ENCODE peak calls at places on chromosomes 6 and 20, in ten cellular contexts. A is suprapubic skin, T is A549, M is astrocyte of the spinal cord, B is heart right ventricle, W is Caco-2, Y is ascending aorta, J is fibroblast of pulmonary artery, G is fibroblast of lung, K is cardiac muscle cell. H is an unnamed sample.

GRCh38 chr6:107576852-107577251 is 86.9 kb downstream of the SOBP start:
- DNase-seq in A (no peak), T (no peak), M (peak), B (no peak), W (no peak), Y (no peak), J (peak), G (peak), K (peak), H (no peak)

GRCh38 chr6:134447883-134448387 is 130.0 kb upstream of the SGK1 start:
- DNase-seq in A (no peak), T (no peak), M (peak), B (no peak), W (no peak), Y (no peak), J (peak), G (peak), K (peak), H (no peak)

GRCh38 chr20:58017237-58017969 is 211.1 kb downstream of the ANKRD60 start:
- DNase-seq in A (peak), T (peak), M (peak), B (no peak), W (peak), Y (peak), J (no peak), G (no peak), K (no peak), H (no peak)

GRCh38 chr20:31548823-31549512 is 34.7 kb downstream of the HM13 start:
- DNase-seq in A (no peak), T (no peak), M (no peak), B (no peak), W (no peak), Y (no peak), J (no peak), G (no peak), K (no peak), H (no peak)

GRCh38 chr20:52190437-52191131 is 995 bp downstream of the ZFP64 start:
- DNase-seq in A (no peak), T (peak), M (peak), B (peak), W (peak), Y (no peak), J (peak), G (peak), K (peak), H (no peak)

GRCh38 chr20:36974660-36975059 is 23.2 kb upstream of the SAMHD1 start:
- DNase-seq in A (no peak), T (no peak), M (no peak), B (no peak), W (no peak), Y (no peak), J (no peak), G (no peak), K (no peak), H (no peak)

GRCh38 chr6:17413313-17413750 is 19.9 kb downstream of the CAP2 start:
- DNase-seq in A (no peak), T (no peak), M (peak), B (no peak), W (no peak), Y (no peak), J (peak), G (peak), K (peak), H (no peak)

GRCh38 chr20:60055740-60056139 is 97.5 kb downstream of the CDH26 start:
- DNase-seq in A (no peak), T (no peak), M (no peak), B (peak), W (peak), Y (peak), J (no peak), G (no peak), K (peak), H (no peak)

GRCh38 chr6:130178692-130179091 is 44.1 kb downstream of the SAMD3 start:
- DNase-seq in A (no peak), T (peak), M (peak), B (no peak), W (peak), Y (no peak), J (peak), G (peak), K (peak), H (no peak)

GRCh38 chr20:39041067-39041466 is 78.9 kb downstream of the DHX35 start:
- DNase-seq in A (no peak), T (no peak), M (no peak), B (no peak), W (peak), Y (no peak), J (no peak), G (no peak), K (no peak), H (no peak)

GRCh38 chr6:78832091-78832808 is 35.1 kb upstream of the IRAK1BP1 start:
- DNase-seq in A (no peak), T (no peak), M (peak), B (no peak), W (no peak), Y (no peak), J (peak), G (no peak), K (peak), H (no peak)

GRCh38 chr20:63009044-63009961 is 2.5 kb upstream of the BHLHE23 start:
- DNase-seq in A (no peak), T (peak), M (peak), B (peak), W (peak), Y (peak), J (peak), G (peak), K (peak), H (peak)

GRCh38 chr20:6855074-6855473 is 87.6 kb downstream of the BMP2 start:
- DNase-seq in A (no peak), T (no peak), M (no peak), B (no peak), W (no peak), Y (no peak), J (no peak), G (no peak), K (no peak), H (no peak)

GRCh38 chr6:133945158-133945557 is 7.9 kb upstream of the TBPL1 start:
- DNase-seq in A (no peak), T (no peak), M (no peak), B (no peak), W (no peak), Y (no peak), J (peak), G (no peak), K (peak), H (no peak)

GRCh38 chr6:108309844-108310243 is 15.0 kb downstream of the AFG1L start:
- DNase-seq in A (no peak), T (no peak), M (no peak), B (no peak), W (no peak), Y (no peak), J (no peak), G (no peak), K (no peak), H (no peak)

GRCh38 chr6:166308769-166309589 is 787 bp upstream of the PRR18 start:
- DNase-seq in A (no peak), T (no peak), M (no peak), B (no peak), W (no peak), Y (no peak), J (no peak), G (no peak), K (no peak), H (no peak)

GRCh38 chr6:72704979-72705378 is 83.1 kb downstream of the KCNQ5 start:
- DNase-seq in A (no peak), T (no peak), M (no peak), B (no peak), W (no peak), Y (no peak), J (peak), G (no peak), K (peak), H (no peak)

GRCh38 chr20:50733644-50734349 is 2.4 kb downstream of the PARD6B start:
- DNase-seq in A (no peak), T (no peak), M (no peak), B (no peak), W (no peak), Y (no peak), J (no peak), G (no peak), K (no peak), H (no peak)

GRCh38 chr6:123415844-123416468 is 220.8 kb downstream of the TRDN start:
- DNase-seq in A (no peak), T (peak), M (peak), B (peak), W (peak), Y (peak), J (peak), G (peak), K (peak), H (no peak)

GRCh38 chr6:79307321-79308036 is 73.0 kb upstream of the HMGN3 start:
- DNase-seq in A (no peak), T (no peak), M (no peak), B (no peak), W (no peak), Y (no peak), J (peak), G (no peak), K (no peak), H (no peak)

GRCh38 chr20:54257090-54257816 is 49.4 kb downstream of the PFDN4 start:
- DNase-seq in A (no peak), T (no peak), M (peak), B (no peak), W (no peak), Y (no peak), J (peak), G (peak), K (peak), H (no peak)

GRCh38 chr20:4961746-4962145 is 39.6 kb downstream of the SLC23A2 start:
- DNase-seq in A (no peak), T (no peak), M (peak), B (peak), W (peak), Y (no peak), J (peak), G (peak), K (peak), H (no peak)

GRCh38 chr20:6075428-6076219 is 21.8 kb upstream of the LRRN4 start:
- DNase-seq in A (peak), T (no peak), M (peak), B (peak), W (no peak), Y (no peak), J (peak), G (peak), K (peak), H (no peak)

GRCh38 chr20:17501701-17502100 is 29.5 kb downstream of the BFSP1 start:
- DNase-seq in A (peak), T (no peak), M (no peak), B (no peak), W (no peak), Y (no peak), J (no peak), G (no peak), K (no peak), H (no peak)

GRCh38 chr6:89986650-89987074 is 92.4 kb downstream of the GJA10 start:
- DNase-seq in A (no peak), T (no peak), M (peak), B (no peak), W (no peak), Y (no peak), J (peak), G (peak), K (peak), H (no peak)

GRCh38 chr20:54284928-54285704 is 77.2 kb downstream of the PFDN4 start:
- DNase-seq in A (no peak), T (no peak), M (peak), B (no peak), W (no peak), Y (no peak), J (peak), G (no peak), K (no peak), H (no peak)

GRCh38 chr6:100664274-100665040 is 199.7 kb upstream of the SIM1 start:
- DNase-seq in A (no peak), T (no peak), M (peak), B (no peak), W (no peak), Y (no peak), J (peak), G (peak), K (peak), H (no peak)

GRCh38 chr6:21998539-21998938 is 298.3 kb downstream of the PRL start:
- DNase-seq in A (no peak), T (no peak), M (no peak), B (no peak), W (no peak), Y (no peak), J (no peak), G (no peak), K (no peak), H (no peak)

GRCh38 chr20:13261460-13262301 is 40.6 kb downstream of the ISM1 start:
- DNase-seq in A (no peak), T (peak), M (peak), B (peak), W (peak), Y (no peak), J (peak), G (peak), K (peak), H (no peak)

GRCh38 chr6:166852484-166852975 is 103.8 kb downstream of the RNASET2 start:
- DNase-seq in A (no peak), T (no peak), M (no peak), B (no peak), W (no peak), Y (no peak), J (no peak), G (no peak), K (no peak), H (no peak)

GRCh38 chr20:44552950-44553908 is 29.1 kb upstream of the PKIG start:
- DNase-seq in A (no peak), T (no peak), M (peak), B (no peak), W (no peak), Y (no peak), J (peak), G (peak), K (peak), H (no peak)

GRCh38 chr6:119096683-119097310 is 18.3 kb upstream of the FAM184A start:
- DNase-seq in A (peak), T (no peak), M (peak), B (peak), W (no peak), Y (no peak), J (peak), G (peak), K (peak), H (no peak)

GRCh38 chr6:135853227-135853626 is 1.7 kb downstream of the PDE7B start:
- DNase-seq in A (no peak), T (no peak), M (peak), B (no peak), W (no peak), Y (no peak), J (peak), G (peak), K (peak), H (no peak)
- TF ChIP-seq CTCF in A (no peak), T (no peak), M (peak), B (no peak), W (no peak), Y (no peak), J (peak), G (no peak), K (peak), H (no peak)

GRCh38 chr6:42493914-42494539 is 42.3 kb upstream of the TRERF1 start:
- DNase-seq in A (no peak), T (no peak), M (no peak), B (no peak), W (no peak), Y (no peak), J (no peak), G (no peak), K (no peak), H (no peak)
- TF ChIP-seq CTCF in A (no peak), T (no peak), M (no peak), B (no peak), W (no peak), Y (no peak), J (no peak), G (no peak), K (no peak), H (no peak)

GRCh38 chr6:149717588-149718458 is at the start of gene LATS1:
- DNase-seq in A (peak), T (peak), M (peak), B (peak), W (peak), Y (peak), J (peak), G (peak), K (peak), H (peak)
- TF ChIP-seq CTCF in A (no peak), T (no peak), M (no peak), B (no peak), W (no peak), Y (no peak), J (no peak), G (no peak), K (no peak), H (no peak)

GRCh38 chr6:34982424-34982852 is 93.4 kb downstream of the ANKS1A start:
- DNase-seq in A (no peak), T (peak), M (peak), B (no peak), W (no peak), Y (no peak), J (peak), G (peak), K (peak), H (no peak)
- TF ChIP-seq CTCF in A (no peak), T (peak), M (peak), B (peak), W (no peak), Y (peak), J (peak), G (peak), K (peak), H (no peak)

GRCh38 chr6:35056952-35057351 is 84.2 kb downstream of the TCP11 start:
- DNase-seq in A (no peak), T (no peak), M (no peak), B (no peak), W (no peak), Y (no peak), J (no peak), G (no peak), K (no peak), H (no peak)

GRCh38 chr6:35058827-35059522 is 82.2 kb downstream of the TCP11 start:
- DNase-seq in A (no peak), T (no peak), M (no peak), B (no peak), W (no peak), Y (no peak), J (no peak), G (no peak), K (no peak), H (no peak)

GRCh38 chr6:35055906-35056305 is 85.2 kb downstream of the TCP11 start:
- DNase-seq in A (no peak), T (no peak), M (no peak), B (no peak), W (no peak), Y (no peak), J (no peak), G (no peak), K (no peak), H (no peak)

GRCh38 chr6:35058041-35058675 is 83.0 kb downstream of the TCP11 start:
- DNase-seq in A (no peak), T (no peak), M (no peak), B (peak), W (no peak), Y (no peak), J (no peak), G (no peak), K (no peak), H (no peak)

DNA sequence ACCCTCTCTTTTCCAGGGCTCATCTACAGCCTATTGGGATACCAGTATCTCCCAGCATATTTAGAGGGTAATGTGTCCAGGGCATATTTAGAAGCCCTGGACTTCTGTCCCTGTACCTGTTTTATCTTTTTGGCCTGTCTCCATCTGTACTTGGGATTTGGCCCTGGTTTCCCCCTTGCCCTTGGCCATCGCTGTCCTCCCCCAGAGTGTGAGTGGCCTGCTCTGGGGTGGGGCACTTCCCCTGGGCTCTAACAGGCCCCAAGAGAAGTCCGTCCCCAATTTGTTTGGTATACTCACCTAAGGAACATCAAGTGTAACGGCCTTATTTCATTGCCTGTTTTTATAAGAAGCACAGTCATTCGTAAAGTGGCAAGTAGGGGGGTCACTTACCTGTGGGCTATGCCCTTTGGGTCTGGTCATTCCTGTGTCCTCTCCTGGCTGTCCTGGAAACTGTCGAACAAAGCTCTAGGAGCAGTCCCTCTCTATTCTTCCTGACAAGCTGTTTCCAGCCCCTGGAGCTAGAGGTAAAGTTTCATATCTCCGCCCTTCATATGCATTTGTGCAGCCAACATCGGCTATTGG is 83.6 kb downstream of the TCP11 start:
- DNase-seq in A (no peak), T (no peak), M (no peak), B (no peak), W (no peak), Y (no peak), J (no peak), G (no peak), K (no peak), H (no peak)
- TF ChIP-seq CTCF in A (no peak), T (no peak), M (no peak), B (no peak), W (no peak), Y (no peak), J (no peak), G (no peak), K (no peak), H (no peak)

DNA sequence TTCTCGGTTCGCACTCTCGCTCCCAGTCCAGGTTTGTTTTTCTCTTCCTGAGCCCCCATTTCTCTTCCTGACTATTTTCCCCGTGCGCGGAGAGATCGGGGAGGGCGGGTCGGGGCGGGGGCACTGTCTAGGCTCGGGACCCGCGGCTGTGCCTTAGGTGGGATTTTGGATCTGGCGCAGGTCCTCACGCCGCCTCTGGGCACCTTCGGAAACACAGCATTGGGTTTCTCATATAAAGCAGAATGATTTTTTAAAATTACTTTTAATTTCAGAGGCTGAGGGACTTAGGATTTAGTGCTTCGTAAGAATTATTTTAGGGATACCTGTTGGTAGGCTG is 324 bp downstream of the STX11 start:
- DNase-seq in A (no peak), T (peak), M (peak), B (no peak), W (no peak), Y (peak), J (peak), G (peak), K (no peak), H (no peak)
- TF ChIP-seq CTCF in A (no peak), T (no peak), M (peak), B (peak), W (peak), Y (peak), J (peak), G (peak), K (peak), H (no peak)

GRCh38 chr6:128487055-128487454 is 33.3 kb downstream of the PTPRK start:
- DNase-seq in A (no peak), T (no peak), M (no peak), B (no peak), W (no peak), Y (no peak), J (no peak), G (no peak), K (no peak), H (no peak)
- TF ChIP-seq CTCF in A (no peak), T (no peak), M (peak), B (no peak), W (peak), Y (no peak), J (peak), G (peak), K (peak), H (no peak)

GRCh38 chr6:163406320-163406719 is 8.2 kb upstream of the QKI start:
- DNase-seq in A (no peak), T (no peak), M (no peak), B (no peak), W (no peak), Y (no peak), J (no peak), G (no peak), K (no peak), H (no peak)

GRCh38 chr6:163406830-163407229 is 7.7 kb upstream of the QKI start:
- DNase-seq in A (no peak), T (no peak), M (no peak), B (no peak), W (no peak), Y (no peak), J (no peak), G (no peak), K (no peak), H (no peak)

GRCh38 chr6:163402616-163403015 is 11.9 kb upstream of the QKI start:
- DNase-seq in A (no peak), T (no peak), M (no peak), B (no peak), W (no peak), Y (no peak), J (no peak), G (no peak), K (no peak), H (no peak)

GRCh38 chr6:163405412-163406309 is 8.9 kb upstream of the QKI start:
- DNase-seq in A (peak), T (no peak), M (no peak), B (peak), W (no peak), Y (peak), J (no peak), G (no peak), K (peak), H (no peak)

GRCh38 chr6:163404825-163405265 is 9.7 kb upstream of the QKI start:
- DNase-seq in A (no peak), T (no peak), M (no peak), B (peak), W (no peak), Y (peak), J (peak), G (peak), K (peak), H (no peak)
- TF ChIP-seq CTCF in A (no peak), T (no peak), M (no peak), B (no peak), W (no peak), Y (no peak), J (no peak), G (no peak), K (no peak), H (no peak)

GRCh38 chr6:28980797-28981390 is 24.2 kb downstream of the ZNF311 start:
- DNase-seq in A (no peak), T (peak), M (peak), B (peak), W (peak), Y (peak), J (peak), G (peak), K (peak), H (no peak)

GRCh38 chr6:28981833-28982475 is 23.2 kb downstream of the ZNF311 start:
- DNase-seq in A (peak), T (peak), M (peak), B (peak), W (peak), Y (peak), J (peak), G (peak), K (peak), H (peak)

GRCh38 chr6:28981391-28981832 is 23.7 kb downstream of the ZNF311 start:
- DNase-seq in A (no peak), T (no peak), M (peak), B (peak), W (peak), Y (peak), J (peak), G (peak), K (peak), H (no peak)

GRCh38 chr6:28983838-28984237 is 21.3 kb downstream of the ZNF311 start:
- DNase-seq in A (no peak), T (no peak), M (no peak), B (no peak), W (no peak), Y (no peak), J (no peak), G (no peak), K (no peak), H (no peak)

GRCh38 chr6:28982476-28983266 is 22.4 kb downstream of the ZNF311 start:
- DNase-seq in A (no peak), T (peak), M (peak), B (peak), W (peak), Y (no peak), J (peak), G (peak), K (peak), H (no peak)
- TF ChIP-seq CTCF in A (no peak), T (no peak), M (peak), B (no peak), W (no peak), Y (no peak), J (peak), G (no peak), K (peak), H (no peak)

H was measured in omental fat pad.